ENCODE peak calls at places on chromosomes 7 and 10, in nine cellular contexts. One of them, this sample, is unnamed.
A peak's percentile ranks its signal among the peaks of the same experiment; 100 is the strongest.

GRCh38 chr10:121296378-121296777 is 301.9 kb downstream of the FGFR2 start:
- DNase-seq in upper lobe of right lung: no peak
- DNase-seq in heart right ventricle: no peak
- DNase-seq in uterus: no peak
- DNase-seq in ovary: no peak
- DNase-seq in SK-N-SH: no peak
- DNase-seq in lung: no peak
- DNase-seq in breast epithelium: no peak
- DNase-seq in iPS DF 6.9: no peak
- DNase-seq in this sample: no peak

GRCh38 chr7:124031919-124032318 is 948 bp downstream of the TMEM229A start:
- DNase-seq in heart right ventricle: no peak
- DNase-seq in ovary: peak; percentile 17
- DNase-seq in uterus: no peak
- DNase-seq in iPS DF 6.9: no peak
- DNase-seq in SK-N-SH: peak; percentile 57
- DNase-seq in breast epithelium: no peak
- DNase-seq in lung: no peak
- DNase-seq in upper lobe of right lung: no peak
- DNase-seq in this sample: no peak

GRCh38 chr10:132465889-132466519 is 69.0 kb downstream of the PWWP2B start:
- DNase-seq in heart right ventricle: no peak
- DNase-seq in uterus: no peak
- DNase-seq in SK-N-SH: no peak
- DNase-seq in ovary: no peak
- DNase-seq in lung: no peak
- DNase-seq in breast epithelium: no peak
- DNase-seq in upper lobe of right lung: no peak
- DNase-seq in iPS DF 6.9: no peak
- DNase-seq in this sample: peak; percentile 54

GRCh38 chr10:51139176-51139575 is 64.9 kb downstream of the PRKG1 start:
- DNase-seq in heart right ventricle: no peak
- DNase-seq in lung: no peak
- DNase-seq in ovary: no peak
- DNase-seq in uterus: no peak
- DNase-seq in iPS DF 6.9: no peak
- DNase-seq in SK-N-SH: no peak
- DNase-seq in upper lobe of right lung: no peak
- DNase-seq in breast epithelium: no peak
- DNase-seq in this sample: no peak

GRCh38 chr10:117729156-117729555 is 186.6 kb downstream of the EMX2 start:
- DNase-seq in heart right ventricle: no peak
- DNase-seq in uterus: no peak
- DNase-seq in upper lobe of right lung: no peak
- DNase-seq in lung: no peak
- DNase-seq in breast epithelium: no peak
- DNase-seq in iPS DF 6.9: no peak
- DNase-seq in SK-N-SH: no peak
- DNase-seq in ovary: no peak
- DNase-seq in this sample: no peak

GRCh38 chr10:79982486-79982800 is 33.5 kb upstream of the SFTPD start:
- DNase-seq in SK-N-SH: no peak
- DNase-seq in lung: no peak
- DNase-seq in breast epithelium: no peak
- DNase-seq in ovary: no peak
- DNase-seq in upper lobe of right lung: no peak
- DNase-seq in heart right ventricle: no peak
- DNase-seq in iPS DF 6.9: no peak
- DNase-seq in uterus: no peak
- DNase-seq in this sample: no peak

GRCh38 chr10:87761892-87762291 is 56.1 kb downstream of the ATAD1 start:
- DNase-seq in uterus: no peak
- DNase-seq in breast epithelium: no peak
- DNase-seq in ovary: no peak
- DNase-seq in SK-N-SH: no peak
- DNase-seq in lung: no peak
- DNase-seq in iPS DF 6.9: no peak
- DNase-seq in heart right ventricle: no peak
- DNase-seq in upper lobe of right lung: no peak
- DNase-seq in this sample: no peak

GRCh38 chr7:150964593-150965111 is 13.5 kb downstream of the KCNH2 start:
- DNase-seq in upper lobe of right lung: no peak
- DNase-seq in heart right ventricle: peak; percentile 88
- DNase-seq in SK-N-SH: peak; percentile 93
- DNase-seq in breast epithelium: no peak
- DNase-seq in uterus: no peak
- DNase-seq in iPS DF 6.9: no peak
- DNase-seq in ovary: no peak
- DNase-seq in lung: no peak
- DNase-seq in this sample: no peak

GRCh38 chr7:95899919-95900513 is 127.7 kb downstream of the DYNC1I1 start:
- DNase-seq in iPS DF 6.9: peak; percentile 22
- DNase-seq in upper lobe of right lung: no peak
- DNase-seq in heart right ventricle: no peak
- DNase-seq in breast epithelium: no peak
- DNase-seq in ovary: no peak
- DNase-seq in lung: no peak
- DNase-seq in uterus: no peak
- DNase-seq in SK-N-SH: no peak
- DNase-seq in this sample: no peak

GRCh38 chr10:86647773-86648705 is 6.3 kb upstream of the OPN4 start:
- DNase-seq in iPS DF 6.9: no peak
- DNase-seq in breast epithelium: no peak
- DNase-seq in heart right ventricle: no peak
- DNase-seq in SK-N-SH: peak; percentile 42
- DNase-seq in upper lobe of right lung: no peak
- DNase-seq in lung: no peak
- DNase-seq in uterus: no peak
- DNase-seq in ovary: no peak
- DNase-seq in this sample: no peak

GRCh38 chr7:129433823-129434171 is 435 bp upstream of the STRIP2 start:
- DNase-seq in SK-N-SH: peak; percentile 89
- DNase-seq in ovary: no peak
- DNase-seq in breast epithelium: no peak
- DNase-seq in uterus: no peak
- DNase-seq in heart right ventricle: no peak
- DNase-seq in iPS DF 6.9: peak; percentile 43
- DNase-seq in lung: no peak
- DNase-seq in upper lobe of right lung: no peak
- DNase-seq in this sample: no peak

GRCh38 chr7:147774461-147774860 is 816.1 kb upstream of the C7orf33 start:
- DNase-seq in breast epithelium: no peak
- DNase-seq in heart right ventricle: no peak
- DNase-seq in lung: no peak
- DNase-seq in upper lobe of right lung: no peak
- DNase-seq in uterus: no peak
- DNase-seq in SK-N-SH: no peak
- DNase-seq in ovary: no peak
- DNase-seq in iPS DF 6.9: no peak
- DNase-seq in this sample: no peak

GRCh38 chr10:111916011-111916410 is 267.6 kb downstream of the GPAM start:
- DNase-seq in breast epithelium: no peak
- DNase-seq in ovary: no peak
- DNase-seq in SK-N-SH: no peak
- DNase-seq in heart right ventricle: no peak
- DNase-seq in lung: no peak
- DNase-seq in uterus: no peak
- DNase-seq in iPS DF 6.9: no peak
- DNase-seq in upper lobe of right lung: no peak
- DNase-seq in this sample: no peak

GRCh38 chr10:24156686-24157085 is 52.3 kb upstream of the KIAA1217 start:
- DNase-seq in SK-N-SH: no peak
- DNase-seq in lung: no peak
- DNase-seq in breast epithelium: no peak
- DNase-seq in ovary: no peak
- DNase-seq in iPS DF 6.9: no peak
- DNase-seq in uterus: no peak
- DNase-seq in upper lobe of right lung: no peak
- DNase-seq in heart right ventricle: no peak
- DNase-seq in this sample: no peak

GRCh38 chr7:33910756-33911155 is 5.4 kb downstream of the BMPER start:
- DNase-seq in uterus: no peak
- DNase-seq in iPS DF 6.9: no peak
- DNase-seq in lung: no peak
- DNase-seq in ovary: no peak
- DNase-seq in heart right ventricle: no peak
- DNase-seq in SK-N-SH: peak; percentile 27
- DNase-seq in upper lobe of right lung: no peak
- DNase-seq in breast epithelium: no peak
- DNase-seq in this sample: no peak

GRCh38 chr7:133703547-133703946 is 423.6 kb upstream of the LRGUK start:
- DNase-seq in SK-N-SH: peak; percentile 74
- DNase-seq in uterus: no peak
- DNase-seq in breast epithelium: no peak
- DNase-seq in iPS DF 6.9: no peak
- DNase-seq in lung: no peak
- DNase-seq in heart right ventricle: peak; percentile 10
- DNase-seq in upper lobe of right lung: no peak
- DNase-seq in ovary: no peak
- DNase-seq in this sample: no peak

GRCh38 chr10:14325325-14325955 is 5.3 kb downstream of the FRMD4A start:
- DNase-seq in ovary: no peak
- DNase-seq in upper lobe of right lung: no peak
- DNase-seq in uterus: no peak
- DNase-seq in lung: peak; percentile 41
- DNase-seq in SK-N-SH: no peak
- DNase-seq in iPS DF 6.9: peak; percentile 57
- DNase-seq in heart right ventricle: peak; percentile 16
- DNase-seq in breast epithelium: no peak
- DNase-seq in this sample: peak; percentile 66

GRCh38 chr7:130667593-130668257 is 823 bp downstream of the COPG2 start:
- DNase-seq in ovary: no peak
- DNase-seq in heart right ventricle: no peak
- DNase-seq in breast epithelium: no peak
- DNase-seq in iPS DF 6.9: no peak
- DNase-seq in SK-N-SH: peak; percentile 50
- DNase-seq in uterus: no peak
- DNase-seq in lung: no peak
- DNase-seq in upper lobe of right lung: no peak
- DNase-seq in this sample: no peak

GRCh38 chr10:18079665-18080295 is 60.4 kb upstream of the CACNB2 start:
- DNase-seq in upper lobe of right lung: no peak
- DNase-seq in iPS DF 6.9: no peak
- DNase-seq in SK-N-SH: no peak
- DNase-seq in lung: no peak
- DNase-seq in uterus: no peak
- DNase-seq in heart right ventricle: no peak
- DNase-seq in breast epithelium: no peak
- DNase-seq in ovary: no peak
- DNase-seq in this sample: no peak

GRCh38 chr10:43929122-43929521 is 280.4 kb upstream of the ZNF32 start:
- DNase-seq in breast epithelium: no peak
- DNase-seq in ovary: no peak
- DNase-seq in lung: peak; percentile 23
- DNase-seq in SK-N-SH: no peak
- DNase-seq in heart right ventricle: no peak
- DNase-seq in iPS DF 6.9: no peak
- DNase-seq in uterus: no peak
- DNase-seq in upper lobe of right lung: peak; percentile 27
- DNase-seq in this sample: no peak

GRCh38 chr7:45103958-45104843 is 7.3 kb downstream of the TBRG4 start:
- DNase-seq in iPS DF 6.9: no peak
- DNase-seq in upper lobe of right lung: peak; percentile 63
- DNase-seq in ovary: peak; percentile 8
- DNase-seq in lung: no peak
- DNase-seq in uterus: no peak
- DNase-seq in heart right ventricle: no peak
- DNase-seq in breast epithelium: no peak
- DNase-seq in SK-N-SH: no peak
- DNase-seq in this sample: no peak
- H3K4me3 ChIP-seq in iPS DF 6.9: no peak overlapping the region
- H3K4me3 ChIP-seq in upper lobe of right lung: no peak overlapping the region
- H3K4me3 ChIP-seq in ovary: no peak overlapping the region
- H3K4me3 ChIP-seq in lung: no peak overlapping the region
- H3K4me3 ChIP-seq in uterus: no peak overlapping the region
- H3K4me3 ChIP-seq in heart right ventricle: no peak overlapping the region
- H3K4me3 ChIP-seq in breast epithelium: no peak overlapping the region
- H3K4me3 ChIP-seq in SK-N-SH: no peak overlapping the region
- H3K4me3 ChIP-seq in this sample: no peak overlapping the region

GRCh38 chr10:68158031-68158430 is 48.7 kb downstream of the MYPN start:
- DNase-seq in SK-N-SH: no peak
- DNase-seq in iPS DF 6.9: no peak
- DNase-seq in ovary: no peak
- DNase-seq in uterus: no peak
- DNase-seq in upper lobe of right lung: no peak
- DNase-seq in lung: no peak
- DNase-seq in heart right ventricle: no peak
- DNase-seq in breast epithelium: no peak
- DNase-seq in this sample: no peak
- H3K27ac ChIP-seq in SK-N-SH: no peak overlapping the region
- H3K27ac ChIP-seq in iPS DF 6.9: no peak overlapping the region
- H3K27ac ChIP-seq in ovary: no peak overlapping the region
- H3K27ac ChIP-seq in uterus: no peak overlapping the region
- H3K27ac ChIP-seq in upper lobe of right lung: no peak overlapping the region
- H3K27ac ChIP-seq in lung: peak overlapping the region; percentile 17
- H3K27ac ChIP-seq in heart right ventricle: peak overlapping the region; percentile 70
- H3K27ac ChIP-seq in breast epithelium: no peak overlapping the region
- H3K27ac ChIP-seq in this sample: no peak overlapping the region

DNA sequence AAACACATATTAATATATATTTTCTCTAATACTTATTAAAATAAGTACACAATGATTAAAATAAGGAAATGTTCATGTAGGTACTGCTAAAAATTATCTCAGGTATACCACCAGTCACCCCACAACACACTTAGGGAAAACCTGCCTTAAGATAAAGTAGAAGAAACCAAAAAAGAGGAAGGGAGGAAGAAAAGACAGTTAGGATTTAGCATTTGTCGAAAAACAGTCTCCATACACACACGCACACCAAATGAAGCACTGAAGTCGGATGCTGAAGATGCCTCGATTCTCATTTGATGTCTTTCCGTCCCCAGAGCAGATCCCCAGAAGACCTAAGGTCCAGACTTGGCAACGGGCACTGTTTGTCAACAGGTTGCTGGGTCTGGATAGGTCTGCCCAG is 30.0 kb upstream of the ARID5B start:
- DNase-seq in SK-N-SH: no peak
- DNase-seq in upper lobe of right lung: no peak
- DNase-seq in lung: no peak
- DNase-seq in uterus: no peak
- DNase-seq in breast epithelium: no peak
- DNase-seq in ovary: no peak
- DNase-seq in iPS DF 6.9: no peak
- DNase-seq in heart right ventricle: no peak
- DNase-seq in this sample: no peak
- H3K9me3 ChIP-seq in SK-N-SH: no peaks in the 10 kb centered on the region
- H3K9me3 ChIP-seq in upper lobe of right lung: no peaks in the 10 kb centered on the region
- H3K9me3 ChIP-seq in lung: no peaks in the 10 kb centered on the region
- H3K9me3 ChIP-seq in uterus: no peaks in the 10 kb centered on the region
- H3K9me3 ChIP-seq in breast epithelium: no peaks in the 10 kb centered on the region
- H3K9me3 ChIP-seq in ovary: no peaks in the 10 kb centered on the region
- H3K9me3 ChIP-seq in iPS DF 6.9: no peaks in the 10 kb centered on the region
- H3K9me3 ChIP-seq in heart right ventricle: no peaks in the 10 kb centered on the region
- H3K9me3 ChIP-seq in this sample: no peaks in the 10 kb centered on the region

DNA sequence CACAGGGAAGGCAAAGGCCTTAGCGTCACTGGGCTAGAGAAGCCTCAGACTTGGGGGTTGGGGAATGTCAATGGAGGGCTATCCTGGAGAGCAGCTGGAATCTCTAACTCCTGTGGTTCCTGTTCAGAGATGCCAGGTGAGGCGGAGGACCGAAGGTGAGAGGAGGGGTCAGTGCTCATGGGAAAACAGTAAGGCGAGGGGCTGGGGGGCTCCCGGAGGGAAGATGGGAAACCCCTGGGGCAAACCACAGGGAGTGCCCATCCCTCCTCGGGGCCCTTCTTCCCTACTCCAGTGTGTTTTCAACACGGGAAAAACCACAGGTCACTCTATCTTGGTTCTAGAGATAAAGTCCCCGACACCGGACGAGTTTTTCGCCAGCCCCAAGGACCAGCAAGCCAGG is 3.3 kb downstream of the LRCH4 start:
- DNase-seq in upper lobe of right lung: no peak
- DNase-seq in SK-N-SH: no peak
- DNase-seq in breast epithelium: no peak
- DNase-seq in heart right ventricle: no peak
- DNase-seq in lung: no peak
- DNase-seq in iPS DF 6.9: no peak
- DNase-seq in ovary: no peak
- DNase-seq in uterus: no peak
- DNase-seq in this sample: peak; percentile 70
- H3K4me3 ChIP-seq in upper lobe of right lung: peak overlapping the region; percentile 98
- H3K4me3 ChIP-seq in SK-N-SH: no peak overlapping the region
- H3K4me3 ChIP-seq in breast epithelium: peak overlapping the region; percentile 97
- H3K4me3 ChIP-seq in heart right ventricle: peak overlapping the region; percentile 99
- H3K4me3 ChIP-seq in lung: no peak overlapping the region
- H3K4me3 ChIP-seq in iPS DF 6.9: no peak overlapping the region
- H3K4me3 ChIP-seq in ovary: no peak overlapping the region
- H3K4me3 ChIP-seq in uterus: no peak overlapping the region
- H3K4me3 ChIP-seq in this sample: no peak overlapping the region

This sample was measured in spleen.